ENCODE peak calls at places on chromosome 12, in eight cellular contexts. C is A549, S is heart left ventricle, V is lower leg skin, D is HepG2, L is GM12878, O is stomach, J is uterus. A is an unnamed sample.

GRCh38 chr12:90940872-90941499 is 14.0 kb downstream of the CCER1 start:
- DNase-seq in C (peak), S (no peak), V (no peak), D (peak), L (no peak), O (no peak), J (no peak), A (no peak)

GRCh38 chr12:67161322-67161918 is 107.7 kb upstream of the CAND1 start:
- DNase-seq in C (peak), S (no peak), V (no peak), D (peak), L (no peak), O (peak), J (no peak), A (no peak)

GRCh38 chr12:80273144-80273543 is 170.9 kb upstream of the PTPRQ start:
- DNase-seq in C (no peak), S (no peak), V (no peak), D (no peak), L (no peak), O (no peak), J (no peak), A (no peak)

GRCh38 chr12:3381059-3382047 is 109.7 kb upstream of the PRMT8 start:
- DNase-seq in C (no peak), S (no peak), V (no peak), D (no peak), L (no peak), O (no peak), J (no peak), A (no peak)

GRCh38 chr12:42143401-42144173 is 1.1 kb downstream of the GXYLT1 start:
- DNase-seq in C (no peak), S (no peak), V (no peak), D (no peak), L (no peak), O (no peak), J (no peak), A (no peak)

GRCh38 chr12:89676935-89677334 is 31.7 kb downstream of the ATP2B1 start:
- DNase-seq in C (no peak), S (no peak), V (no peak), D (no peak), L (no peak), O (no peak), J (no peak), A (no peak)

GRCh38 chr12:11565752-11566151 is 83.7 kb upstream of the ETV6 start:
- DNase-seq in C (no peak), S (no peak), V (no peak), D (no peak), L (no peak), O (no peak), J (no peak), A (no peak)

GRCh38 chr12:85872497-85873091 is 1.5 kb upstream of the NTS start:
- DNase-seq in C (peak), S (no peak), V (no peak), D (peak), L (no peak), O (no peak), J (no peak), A (no peak)

GRCh38 chr12:115375188-115375991 is 691.4 kb upstream of the TBX3 start:
- DNase-seq in C (no peak), S (no peak), V (no peak), D (peak), L (peak), O (no peak), J (no peak), A (no peak)

GRCh38 chr12:4450551-4451112 is 5.0 kb upstream of the FGF6 start:
- DNase-seq in C (no peak), S (peak), V (peak), D (no peak), L (no peak), O (no peak), J (no peak), A (no peak)

GRCh38 chr12:30945443-30946164 is 19.1 kb downstream of the TSPAN11 start:
- DNase-seq in C (no peak), S (peak), V (no peak), D (no peak), L (no peak), O (no peak), J (no peak), A (no peak)

GRCh38 chr12:69442894-69443293 is 27.3 kb upstream of the FRS2 start:
- DNase-seq in C (no peak), S (no peak), V (no peak), D (no peak), L (no peak), O (no peak), J (no peak), A (no peak)

GRCh38 chr12:1606021-1606622 is 11.7 kb upstream of the FBXL14 start:
- DNase-seq in C (peak), S (peak), V (peak), D (peak), L (peak), O (peak), J (peak), A (no peak)

GRCh38 chr12:21773263-21773741 is 1.2 kb downstream of the KCNJ8 start:
- DNase-seq in C (no peak), S (peak), V (peak), D (no peak), L (no peak), O (no peak), J (peak), A (no peak)

GRCh38 chr12:97464241-97465011 is 1.8 kb downstream of the RMST start:
- DNase-seq in C (no peak), S (no peak), V (no peak), D (no peak), L (no peak), O (no peak), J (no peak), A (no peak)

GRCh38 chr12:59164991-59165718 is 244.9 kb upstream of the LRIG3 start:
- DNase-seq in C (peak), S (no peak), V (no peak), D (peak), L (no peak), O (no peak), J (no peak), A (no peak)

GRCh38 chr12:3641428-3641883 is 111.5 kb downstream of the CRACR2A start:
- DNase-seq in C (no peak), S (no peak), V (no peak), D (no peak), L (no peak), O (no peak), J (no peak), A (no peak)

GRCh38 chr12:116222358-116222757 is 55.1 kb downstream of the MED13L start:
- DNase-seq in C (no peak), S (peak), V (no peak), D (peak), L (no peak), O (peak), J (peak), A (no peak)

GRCh38 chr12:70626180-70626579 is 11.0 kb downstream of the PTPRB start:
- DNase-seq in C (no peak), S (no peak), V (no peak), D (no peak), L (no peak), O (no peak), J (no peak), A (no peak)

GRCh38 chr12:113903381-113903863 is 62.7 kb downstream of the RBM19 start:
- DNase-seq in C (no peak), S (no peak), V (no peak), D (no peak), L (peak), O (no peak), J (no peak), A (no peak)

GRCh38 chr12:95083938-95084337 is 10.5 kb upstream of the NR2C1 start:
- DNase-seq in C (no peak), S (no peak), V (no peak), D (no peak), L (no peak), O (no peak), J (peak), A (no peak)

GRCh38 chr12:50188875-50189575 is 21.9 kb upstream of the CERS5 start:
- DNase-seq in C (no peak), S (no peak), V (peak), D (no peak), L (no peak), O (no peak), J (no peak), A (no peak)

GRCh38 chr12:18681818-18682217 is 56.0 kb downstream of the PLCZ1 start:
- DNase-seq in C (no peak), S (no peak), V (no peak), D (no peak), L (no peak), O (no peak), J (no peak), A (no peak)

GRCh38 chr12:95204141-95204866 is 13.0 kb downstream of the FGD6 start:
- DNase-seq in C (peak), S (no peak), V (peak), D (no peak), L (no peak), O (peak), J (peak), A (no peak)

GRCh38 chr12:116066381-116067230 is 210.9 kb downstream of the MED13L start:
- DNase-seq in C (peak), S (peak), V (no peak), D (peak), L (no peak), O (peak), J (no peak), A (no peak)

GRCh38 chr12:131687346-131688125 is 23.4 kb upstream of the SFSWAP start:
- DNase-seq in C (no peak), S (no peak), V (peak), D (no peak), L (no peak), O (no peak), J (no peak), A (no peak)

GRCh38 chr12:109899783-109900751 is at the start of gene TCHP:
- DNase-seq in C (peak), S (peak), V (peak), D (peak), L (peak), O (peak), J (peak), A (peak)
- TF ChIP-seq POLR2A in C (peak), S (peak), V (no peak), D (peak), L (peak), O (no peak), J (no peak), A (peak)

GRCh38 chr12:57006809-57007475 is 596 bp upstream of the ZBTB39 start:
- DNase-seq in C (no peak), S (no peak), V (no peak), D (no peak), L (no peak), O (no peak), J (no peak), A (no peak)
- H3K4me3 ChIP-seq in C (peak), S (no peak), V (no peak), D (peak), L (peak), O (peak), J (peak), A (peak)

GRCh38 chr12:107760817-107761501 is at the start of gene PRDM4:
- DNase-seq in C (peak), S (peak), V (peak), D (peak), L (peak), O (peak), J (peak), A (peak)
- TF ChIP-seq POLR2A in C (peak), S (peak), V (no peak), D (peak), L (peak), O (no peak), J (peak), A (peak)

GRCh38 chr12:52878507-52879393 is 26.1 kb downstream of the KRT8 start:
- DNase-seq in C (no peak), S (no peak), V (no peak), D (no peak), L (no peak), O (no peak), J (no peak), A (no peak)

GRCh38 chr12:52874573-52875435 is 26.0 kb upstream of the KRT78 start:
- DNase-seq in C (no peak), S (no peak), V (no peak), D (no peak), L (no peak), O (no peak), J (no peak), A (no peak)

GRCh38 chr12:52876371-52876770 is 27.6 kb upstream of the KRT78 start:
- DNase-seq in C (no peak), S (peak), V (no peak), D (no peak), L (no peak), O (peak), J (no peak), A (no peak)

GRCh38 chr12:52877242-52877641 is 27.6 kb downstream of the KRT8 start:
- DNase-seq in C (no peak), S (no peak), V (no peak), D (no peak), L (no peak), O (no peak), J (no peak), A (no peak)

GRCh38 chr12:52879394-52880351 is 25.2 kb downstream of the KRT8 start:
- DNase-seq in C (peak), S (peak), V (peak), D (peak), L (no peak), O (peak), J (peak), A (no peak)
- H3K4me3 ChIP-seq in C (peak), S (no peak), V (no peak), D (peak), L (no peak), O (peak), J (peak), A (peak)

GRCh38 chr12:6614513-6615177 is 7.5 kb upstream of the CHD4 start:
- DNase-seq in C (peak), S (no peak), V (no peak), D (no peak), L (no peak), O (no peak), J (no peak), A (no peak)

GRCh38 chr12:6612247-6612646 is 5.1 kb upstream of the CHD4 start:
- DNase-seq in C (no peak), S (no peak), V (no peak), D (no peak), L (no peak), O (no peak), J (peak), A (no peak)

GRCh38 chr12:6612652-6613014 is 5.5 kb upstream of the CHD4 start:
- DNase-seq in C (no peak), S (no peak), V (no peak), D (no peak), L (no peak), O (no peak), J (no peak), A (no peak)

GRCh38 chr12:6613015-6613775 is 6.0 kb upstream of the CHD4 start:
- DNase-seq in C (no peak), S (peak), V (peak), D (peak), L (no peak), O (peak), J (peak), A (no peak)

DNA sequence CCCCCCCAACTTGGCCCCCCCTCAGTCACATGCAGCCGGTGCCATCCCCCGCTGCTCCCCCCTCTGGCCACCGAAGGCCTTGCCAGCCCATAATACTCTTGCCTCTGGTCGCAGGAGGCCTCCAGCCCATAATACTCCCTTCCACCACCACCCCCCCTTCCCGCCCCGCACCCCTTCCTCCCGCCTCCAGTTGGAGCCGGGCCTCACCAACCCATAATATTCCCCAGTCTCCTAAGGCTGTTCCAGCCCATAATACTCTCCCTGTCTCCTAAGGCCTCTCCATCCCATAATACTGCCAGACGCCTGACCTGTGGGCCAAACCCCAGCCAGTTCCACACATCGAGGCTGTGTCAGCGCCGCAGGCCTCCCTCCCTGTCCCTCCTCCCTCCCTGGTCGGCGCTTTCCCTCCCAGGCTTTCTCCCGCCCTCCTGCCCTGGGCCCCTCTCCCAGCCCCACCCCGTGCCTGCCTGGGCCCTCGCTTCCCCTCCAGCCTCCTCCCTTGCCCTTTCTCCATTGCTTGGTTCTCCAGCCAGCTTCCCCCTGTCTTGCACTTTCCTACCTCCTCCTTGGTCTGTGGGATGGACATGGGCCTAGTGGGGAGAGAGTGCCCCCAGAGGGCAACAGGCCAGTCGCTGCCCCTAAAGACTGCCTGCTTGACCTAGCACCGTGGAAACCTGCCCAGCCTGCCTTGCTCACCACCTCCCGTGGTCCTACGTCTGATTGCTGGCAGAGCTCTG is 6.8 kb upstream of the CHD4 start:
- DNase-seq in C (peak), S (peak), V (peak), D (peak), L (no peak), O (peak), J (peak), A (peak)
- TF ChIP-seq POLR2A in C (no peak), S (no peak), V (no peak), D (peak), L (peak), O (no peak), J (no peak), A (no peak)

A was measured in esophagus squamous epithelium.